ENCODE peak calls at places on chromosomes 16 and 17, in four cellular contexts. One of them, this sample, is unnamed.

GRCh38 chr17:35536664-35537160 is 766 bp downstream of the SLFN12L start:
- DNase-seq in HepG2: no peak
- DNase-seq in H1: no peak
- DNase-seq in GM12878: no peak
- DNase-seq in this sample: no peak

GRCh38 chr17:79007504-79008381 is 1.8 kb downstream of the CANT1 start:
- DNase-seq in GM12878: no peak
- DNase-seq in HepG2: no peak
- DNase-seq in H1: no peak
- DNase-seq in this sample: no peak

GRCh38 chr17:6596941-6597340 is 40.6 kb upstream of the PITPNM3 start:
- DNase-seq in H1: no peak
- DNase-seq in GM12878: no peak
- DNase-seq in HepG2: no peak
- DNase-seq in this sample: no peak

GRCh38 chr17:17402558-17402957 is 74.2 kb upstream of the MED9 start:
- DNase-seq in H1: no peak
- DNase-seq in HepG2: peak
- DNase-seq in GM12878: no peak
- DNase-seq in this sample: no peak

GRCh38 chr16:57873218-57873617 is 70.9 kb upstream of the KIFC3 start:
- DNase-seq in GM12878: no peak
- DNase-seq in HepG2: no peak
- DNase-seq in H1: peak
- DNase-seq in this sample: no peak

GRCh38 chr16:49832177-49832576 is 23.7 kb downstream of the ZNF423 start:
- DNase-seq in H1: no peak
- DNase-seq in GM12878: no peak
- DNase-seq in HepG2: no peak
- DNase-seq in this sample: no peak

GRCh38 chr16:84446086-84446485 is 58.4 kb downstream of the MEAK7 start:
- DNase-seq in GM12878: no peak
- DNase-seq in H1: no peak
- DNase-seq in HepG2: no peak
- DNase-seq in this sample: no peak

GRCh38 chr17:66775881-66776400 is 59.0 kb upstream of the CACNG5 start:
- DNase-seq in HepG2: no peak
- DNase-seq in H1: no peak
- DNase-seq in GM12878: no peak
- DNase-seq in this sample: no peak

GRCh38 chr17:19728114-19728495 is 11.7 kb upstream of the SLC47A2 start:
- DNase-seq in GM12878: no peak
- DNase-seq in H1: no peak
- DNase-seq in HepG2: peak
- DNase-seq in this sample: no peak

GRCh38 chr17:48995332-48995870 is 1.8 kb upstream of the IGF2BP1 start:
- DNase-seq in H1: peak
- DNase-seq in GM12878: no peak
- DNase-seq in HepG2: no peak
- DNase-seq in this sample: no peak

GRCh38 chr17:6506679-6507231 is 49.6 kb downstream of the PITPNM3 start:
- DNase-seq in HepG2: no peak
- DNase-seq in H1: no peak
- DNase-seq in GM12878: no peak
- DNase-seq in this sample: no peak

GRCh38 chr16:20153444-20153843 is 79.8 kb upstream of the GPR139 start:
- DNase-seq in HepG2: no peak
- DNase-seq in H1: no peak
- DNase-seq in GM12878: no peak
- DNase-seq in this sample: no peak

GRCh38 chr16:4706871-4707270 is 13.5 kb downstream of the NUDT16L1 start:
- DNase-seq in GM12878: no peak
- DNase-seq in HepG2: no peak
- DNase-seq in H1: no peak
- DNase-seq in this sample: no peak

GRCh38 chr17:35726609-35727460 is 4.6 kb upstream of the RASL10B start:
- DNase-seq in GM12878: no peak
- DNase-seq in HepG2: peak
- DNase-seq in H1: peak
- DNase-seq in this sample: peak

GRCh38 chr17:53499277-53499676 is 323.4 kb upstream of the KIF2B start:
- DNase-seq in HepG2: no peak
- DNase-seq in GM12878: no peak
- DNase-seq in H1: no peak
- DNase-seq in this sample: no peak

GRCh38 chr17:44069974-44070454 is 521 bp upstream of the G6PC3 start:
- DNase-seq in H1: no peak
- DNase-seq in GM12878: no peak
- DNase-seq in HepG2: no peak
- DNase-seq in this sample: no peak

GRCh38 chr17:42288078-42288984 is at the start of gene STAT5A:
- DNase-seq in H1: peak
- DNase-seq in GM12878: no peak
- DNase-seq in HepG2: peak
- DNase-seq in this sample: no peak

GRCh38 chr16:57299009-57299718 is 14.7 kb upstream of the PLLP start:
- DNase-seq in H1: peak
- DNase-seq in GM12878: no peak
- DNase-seq in HepG2: peak
- DNase-seq in this sample: peak

GRCh38 chr17:68704897-68705296 is 103.7 kb upstream of the FAM20A start:
- DNase-seq in HepG2: no peak
- DNase-seq in H1: no peak
- DNase-seq in GM12878: no peak
- DNase-seq in this sample: no peak

GRCh38 chr16:19735074-19735867 is 17.2 kb downstream of the IQCK start:
- DNase-seq in H1: no peak
- DNase-seq in GM12878: no peak
- DNase-seq in HepG2: no peak
- DNase-seq in this sample: no peak

GRCh38 chr17:63276376-63276775 is 169.7 kb downstream of the CYB561 start:
- DNase-seq in GM12878: no peak
- DNase-seq in H1: no peak
- DNase-seq in HepG2: no peak
- DNase-seq in this sample: no peak
- TF ChIP-seq SP1 in GM12878: no peak
- TF ChIP-seq SP1 in H1: no peak
- TF ChIP-seq SP1 in HepG2: no peak
- TF ChIP-seq SP1 in this sample: no peak

GRCh38 chr16:67563708-67564468 is 1.6 kb downstream of the CTCF start:
- DNase-seq in HepG2: peak
- DNase-seq in GM12878: no peak
- DNase-seq in H1: no peak
- DNase-seq in this sample: no peak
- TF ChIP-seq SUZ12 in HepG2: no peak
- TF ChIP-seq SUZ12 in GM12878: no peak
- TF ChIP-seq SUZ12 in H1: no peak
- TF ChIP-seq SUZ12 in this sample: no peak

GRCh38 chr16:86806181-86806837 is 228.0 kb downstream of the FOXL1 start:
- DNase-seq in H1: no peak
- DNase-seq in HepG2: no peak
- DNase-seq in GM12878: no peak
- DNase-seq in this sample: no peak
- TF ChIP-seq SP1 in H1: no peak
- TF ChIP-seq SP1 in HepG2: no peak
- TF ChIP-seq SP1 in GM12878: no peak
- TF ChIP-seq SP1 in this sample: no peak

GRCh38 chr16:1091992-1092552 is 4.0 kb downstream of the C1QTNF8 start:
- DNase-seq in HepG2: no peak
- DNase-seq in GM12878: no peak
- DNase-seq in H1: no peak
- DNase-seq in this sample: no peak
- TF ChIP-seq SUZ12 in HepG2: no peak
- TF ChIP-seq SUZ12 in GM12878: no peak
- TF ChIP-seq SUZ12 in H1: no peak
- TF ChIP-seq SUZ12 in this sample: no peak

GRCh38 chr17:75642221-75643032 is 9.2 kb downstream of the SMIM5 start:
- DNase-seq in HepG2: no peak
- DNase-seq in GM12878: no peak
- DNase-seq in H1: no peak
- DNase-seq in this sample: no peak
- TF ChIP-seq SP1 in HepG2: no peak
- TF ChIP-seq SP1 in GM12878: no peak
- TF ChIP-seq SP1 in H1: no peak
- TF ChIP-seq SP1 in this sample: no peak